ENCODE peak calls at places on chromosomes 13 and 19, in ten cellular contexts. One of them, this sample, is unnamed.
A peak's percentile ranks its signal among the peaks of the same experiment; 100 is the strongest.

GRCh38 chr13:28375250-28375930 is 119.5 kb downstream of the FLT1 start:
- DNase-seq in AG10803: no peak
- DNase-seq in skeletal muscle cell: no peak
- DNase-seq in T-cell: no peak
- DNase-seq in cardiac fibroblast: no peak
- DNase-seq in NCI-H748 treated with DMSO at 0.1 percent for 48 hours: no peak
- DNase-seq in omental fat pad: no peak
- DNase-seq in GF-D8: no peak
- DNase-seq in activated T-helper 1 cell treated with Interleukin-2 at 50 U/mL for 16 hours: no peak
- DNase-seq in stromal cell of bone marrow: no peak
- DNase-seq in this sample: no peak

GRCh38 chr13:101755228-101755887 is 302.9 kb downstream of the ITGBL1 start:
- DNase-seq in skeletal muscle cell: no peak
- DNase-seq in stromal cell of bone marrow: no peak
- DNase-seq in T-cell: no peak
- DNase-seq in AG10803: no peak
- DNase-seq in activated T-helper 1 cell treated with Interleukin-2 at 50 U/mL for 16 hours: no peak
- DNase-seq in GF-D8: no peak
- DNase-seq in omental fat pad: no peak
- DNase-seq in cardiac fibroblast: peak; percentile 12
- DNase-seq in NCI-H748 treated with DMSO at 0.1 percent for 48 hours: no peak
- DNase-seq in this sample: no peak

GRCh38 chr13:102940143-102940542 is 94.3 kb downstream of the ERCC5 start:
- DNase-seq in omental fat pad: no peak
- DNase-seq in stromal cell of bone marrow: no peak
- DNase-seq in skeletal muscle cell: no peak
- DNase-seq in cardiac fibroblast: no peak
- DNase-seq in GF-D8: no peak
- DNase-seq in T-cell: no peak
- DNase-seq in AG10803: no peak
- DNase-seq in NCI-H748 treated with DMSO at 0.1 percent for 48 hours: no peak
- DNase-seq in activated T-helper 1 cell treated with Interleukin-2 at 50 U/mL for 16 hours: no peak
- DNase-seq in this sample: no peak

GRCh38 chr19:18772620-18773587 is 18.2 kb downstream of the COMP start:
- DNase-seq in GF-D8: no peak
- DNase-seq in NCI-H748 treated with DMSO at 0.1 percent for 48 hours: no peak
- DNase-seq in cardiac fibroblast: no peak
- DNase-seq in stromal cell of bone marrow: no peak
- DNase-seq in skeletal muscle cell: no peak
- DNase-seq in activated T-helper 1 cell treated with Interleukin-2 at 50 U/mL for 16 hours: no peak
- DNase-seq in T-cell: no peak
- DNase-seq in omental fat pad: no peak
- DNase-seq in AG10803: no peak
- DNase-seq in this sample: no peak

GRCh38 chr13:113064534-113065405 is 40.8 kb upstream of the F7 start:
- DNase-seq in AG10803: peak; percentile 33
- DNase-seq in skeletal muscle cell: peak; percentile 74
- DNase-seq in NCI-H748 treated with DMSO at 0.1 percent for 48 hours: no peak
- DNase-seq in stromal cell of bone marrow: peak; percentile 94
- DNase-seq in cardiac fibroblast: peak; percentile 95
- DNase-seq in omental fat pad: no peak
- DNase-seq in activated T-helper 1 cell treated with Interleukin-2 at 50 U/mL for 16 hours: no peak
- DNase-seq in T-cell: no peak
- DNase-seq in GF-D8: no peak
- DNase-seq in this sample: peak; percentile 95

GRCh38 chr13:73025212-73026012 is 33.4 kb upstream of the KLF5 start:
- DNase-seq in GF-D8: no peak
- DNase-seq in T-cell: no peak
- DNase-seq in activated T-helper 1 cell treated with Interleukin-2 at 50 U/mL for 16 hours: no peak
- DNase-seq in skeletal muscle cell: no peak
- DNase-seq in AG10803: peak; percentile 6
- DNase-seq in stromal cell of bone marrow: no peak
- DNase-seq in omental fat pad: no peak
- DNase-seq in NCI-H748 treated with DMSO at 0.1 percent for 48 hours: no peak
- DNase-seq in cardiac fibroblast: peak; percentile 45
- DNase-seq in this sample: peak; percentile 4

GRCh38 chr13:93190006-93190405 is 36.6 kb upstream of the GPC6 start:
- DNase-seq in T-cell: no peak
- DNase-seq in cardiac fibroblast: no peak
- DNase-seq in stromal cell of bone marrow: no peak
- DNase-seq in omental fat pad: no peak
- DNase-seq in GF-D8: no peak
- DNase-seq in activated T-helper 1 cell treated with Interleukin-2 at 50 U/mL for 16 hours: no peak
- DNase-seq in AG10803: no peak
- DNase-seq in NCI-H748 treated with DMSO at 0.1 percent for 48 hours: no peak
- DNase-seq in skeletal muscle cell: no peak
- DNase-seq in this sample: no peak

GRCh38 chr19:49165111-49165750 is 7.6 kb downstream of the TRPM4 start:
- DNase-seq in omental fat pad: no peak
- DNase-seq in stromal cell of bone marrow: no peak
- DNase-seq in AG10803: no peak
- DNase-seq in T-cell: no peak
- DNase-seq in NCI-H748 treated with DMSO at 0.1 percent for 48 hours: no peak
- DNase-seq in GF-D8: no peak
- DNase-seq in activated T-helper 1 cell treated with Interleukin-2 at 50 U/mL for 16 hours: no peak
- DNase-seq in cardiac fibroblast: no peak
- DNase-seq in skeletal muscle cell: no peak
- DNase-seq in this sample: no peak

GRCh38 chr19:18097993-18098890 is 664 bp downstream of the MAST3 start:
- DNase-seq in NCI-H748 treated with DMSO at 0.1 percent for 48 hours: no peak
- DNase-seq in cardiac fibroblast: no peak
- DNase-seq in stromal cell of bone marrow: no peak
- DNase-seq in AG10803: no peak
- DNase-seq in activated T-helper 1 cell treated with Interleukin-2 at 50 U/mL for 16 hours: no peak
- DNase-seq in skeletal muscle cell: no peak
- DNase-seq in GF-D8: no peak
- DNase-seq in omental fat pad: no peak
- DNase-seq in T-cell: no peak
- DNase-seq in this sample: no peak

GRCh38 chr13:21326155-21327030 is 132.7 kb downstream of the ZDHHC20 start:
- DNase-seq in omental fat pad: no peak
- DNase-seq in stromal cell of bone marrow: no peak
- DNase-seq in GF-D8: no peak
- DNase-seq in AG10803: peak; percentile 61
- DNase-seq in skeletal muscle cell: peak; percentile 8
- DNase-seq in NCI-H748 treated with DMSO at 0.1 percent for 48 hours: peak; percentile 24
- DNase-seq in activated T-helper 1 cell treated with Interleukin-2 at 50 U/mL for 16 hours: no peak
- DNase-seq in T-cell: peak; percentile 8
- DNase-seq in cardiac fibroblast: peak; percentile 18
- DNase-seq in this sample: peak; percentile 51

GRCh38 chr19:29679598-29680210 is 14.4 kb downstream of the PLEKHF1 start:
- DNase-seq in skeletal muscle cell: no peak
- DNase-seq in AG10803: no peak
- DNase-seq in stromal cell of bone marrow: no peak
- DNase-seq in omental fat pad: no peak
- DNase-seq in activated T-helper 1 cell treated with Interleukin-2 at 50 U/mL for 16 hours: no peak
- DNase-seq in NCI-H748 treated with DMSO at 0.1 percent for 48 hours: no peak
- DNase-seq in T-cell: no peak
- DNase-seq in GF-D8: no peak
- DNase-seq in cardiac fibroblast: no peak
- DNase-seq in this sample: no peak

GRCh38 chr13:39016789-39017188 is 21.1 kb downstream of the PROSER1 start:
- DNase-seq in activated T-helper 1 cell treated with Interleukin-2 at 50 U/mL for 16 hours: no peak
- DNase-seq in T-cell: no peak
- DNase-seq in NCI-H748 treated with DMSO at 0.1 percent for 48 hours: peak; percentile 33
- DNase-seq in stromal cell of bone marrow: no peak
- DNase-seq in skeletal muscle cell: no peak
- DNase-seq in omental fat pad: no peak
- DNase-seq in cardiac fibroblast: peak; percentile 45
- DNase-seq in GF-D8: no peak
- DNase-seq in AG10803: peak; percentile 15
- DNase-seq in this sample: peak; percentile 35

GRCh38 chr19:17721821-17722220 is 2.5 kb downstream of the MAP1S start:
- DNase-seq in stromal cell of bone marrow: no peak
- DNase-seq in activated T-helper 1 cell treated with Interleukin-2 at 50 U/mL for 16 hours: no peak
- DNase-seq in NCI-H748 treated with DMSO at 0.1 percent for 48 hours: no peak
- DNase-seq in skeletal muscle cell: no peak
- DNase-seq in GF-D8: peak; percentile 91
- DNase-seq in cardiac fibroblast: peak; percentile 70
- DNase-seq in omental fat pad: no peak
- DNase-seq in AG10803: peak; percentile 33
- DNase-seq in T-cell: no peak
- DNase-seq in this sample: peak; percentile 65

GRCh38 chr19:35107541-35107939 is 8.1 kb upstream of the FXYD3 start:
- DNase-seq in activated T-helper 1 cell treated with Interleukin-2 at 50 U/mL for 16 hours: no peak
- DNase-seq in omental fat pad: no peak
- DNase-seq in stromal cell of bone marrow: peak; percentile 34
- DNase-seq in cardiac fibroblast: peak; percentile 61
- DNase-seq in skeletal muscle cell: no peak
- DNase-seq in GF-D8: no peak
- DNase-seq in AG10803: peak; percentile 29
- DNase-seq in NCI-H748 treated with DMSO at 0.1 percent for 48 hours: no peak
- DNase-seq in T-cell: no peak
- DNase-seq in this sample: peak; percentile 56

GRCh38 chr13:23381877-23382276 is 51.6 kb downstream of the SACS start:
- DNase-seq in omental fat pad: no peak
- DNase-seq in skeletal muscle cell: no peak
- DNase-seq in cardiac fibroblast: no peak
- DNase-seq in T-cell: no peak
- DNase-seq in GF-D8: no peak
- DNase-seq in activated T-helper 1 cell treated with Interleukin-2 at 50 U/mL for 16 hours: no peak
- DNase-seq in AG10803: no peak
- DNase-seq in stromal cell of bone marrow: no peak
- DNase-seq in NCI-H748 treated with DMSO at 0.1 percent for 48 hours: no peak
- DNase-seq in this sample: no peak

GRCh38 chr19:44499559-44499958 is 763 bp downstream of the ZNF180 start:
- DNase-seq in GF-D8: no peak
- DNase-seq in omental fat pad: no peak
- DNase-seq in cardiac fibroblast: no peak
- DNase-seq in AG10803: no peak
- DNase-seq in T-cell: no peak
- DNase-seq in skeletal muscle cell: no peak
- DNase-seq in stromal cell of bone marrow: no peak
- DNase-seq in NCI-H748 treated with DMSO at 0.1 percent for 48 hours: no peak
- DNase-seq in activated T-helper 1 cell treated with Interleukin-2 at 50 U/mL for 16 hours: no peak
- DNase-seq in this sample: no peak

GRCh38 chr19:32631381-32631780 is 43.6 kb downstream of the ANKRD27 start:
- DNase-seq in T-cell: no peak
- DNase-seq in GF-D8: no peak
- DNase-seq in AG10803: no peak
- DNase-seq in NCI-H748 treated with DMSO at 0.1 percent for 48 hours: no peak
- DNase-seq in stromal cell of bone marrow: no peak
- DNase-seq in skeletal muscle cell: no peak
- DNase-seq in omental fat pad: no peak
- DNase-seq in cardiac fibroblast: no peak
- DNase-seq in activated T-helper 1 cell treated with Interleukin-2 at 50 U/mL for 16 hours: no peak
- DNase-seq in this sample: no peak

GRCh38 chr13:79519252-79519651 is 38.3 kb downstream of the NDFIP2 start:
- DNase-seq in omental fat pad: no peak
- DNase-seq in GF-D8: no peak
- DNase-seq in skeletal muscle cell: no peak
- DNase-seq in T-cell: no peak
- DNase-seq in AG10803: peak; percentile 11
- DNase-seq in stromal cell of bone marrow: no peak
- DNase-seq in activated T-helper 1 cell treated with Interleukin-2 at 50 U/mL for 16 hours: no peak
- DNase-seq in NCI-H748 treated with DMSO at 0.1 percent for 48 hours: no peak
- DNase-seq in cardiac fibroblast: peak; percentile 68
- DNase-seq in this sample: peak; percentile 53

GRCh38 chr19:494171-495046 is 1.9 kb upstream of the MADCAM1 start:
- DNase-seq in skeletal muscle cell: no peak
- DNase-seq in cardiac fibroblast: no peak
- DNase-seq in T-cell: no peak
- DNase-seq in activated T-helper 1 cell treated with Interleukin-2 at 50 U/mL for 16 hours: no peak
- DNase-seq in GF-D8: no peak
- DNase-seq in omental fat pad: no peak
- DNase-seq in AG10803: no peak
- DNase-seq in NCI-H748 treated with DMSO at 0.1 percent for 48 hours: no peak
- DNase-seq in stromal cell of bone marrow: no peak
- DNase-seq in this sample: no peak

GRCh38 chr19:53294786-53295441 is 27.4 kb upstream of the VN1R4 start:
- DNase-seq in omental fat pad: no peak
- DNase-seq in T-cell: no peak
- DNase-seq in cardiac fibroblast: peak; percentile 23
- DNase-seq in stromal cell of bone marrow: no peak
- DNase-seq in GF-D8: no peak
- DNase-seq in NCI-H748 treated with DMSO at 0.1 percent for 48 hours: no peak
- DNase-seq in activated T-helper 1 cell treated with Interleukin-2 at 50 U/mL for 16 hours: no peak
- DNase-seq in AG10803: no peak
- DNase-seq in skeletal muscle cell: no peak
- DNase-seq in this sample: peak; percentile 19